ENCODE peak calls at places on chromosomes 4 and X, in nine cellular contexts. A, T, F, O, Y, X, W, U and H are unnamed samples.

GRCh38 chr4:176534566-176534965 is 214.8 kb downstream of the SPCS3 start:
- DNase-seq in T (no peak), F (no peak), X (no peak), O (no peak), W (no peak), U (no peak), A (peak; percentile 57), Y (no peak), H (no peak)

GRCh38 chr4:177484613-177485021 is 42.4 kb upstream of the AGA start:
- DNase-seq in F (peak; percentile 51), T (no peak), O (no peak), A (peak; percentile 95), Y (no peak), X (peak; percentile 23), W (no peak), U (no peak), H (no peak)

GRCh38 chrX:11666180-11666579 is 460 bp upstream of the ARHGAP6 start:
- DNase-seq in U (no peak), O (no peak), A (no peak), W (peak; percentile 70), T (peak; percentile 44), X (no peak), F (peak; percentile 44), Y (peak; percentile 79), H (no peak)

GRCh38 chr4:118557298-118557851 is 127.8 kb upstream of the METTL14 start:
- DNase-seq in W (no peak), X (peak; percentile 18), A (peak; percentile 83), O (no peak), Y (no peak), U (no peak), F (no peak), T (no peak), H (no peak)

GRCh38 chr4:169485791-169486742 is 126.3 kb downstream of the NEK1 start:
- DNase-seq in U (peak; percentile 26), T (peak; percentile 48), X (peak; percentile 49), Y (peak; percentile 38), O (no peak), A (peak; percentile 50), F (peak; percentile 66), W (peak; percentile 74), H (peak; percentile 34)

GRCh38 chr4:6474053-6474568 is 1.7 kb upstream of the PPP2R2C start:
- DNase-seq in Y (no peak), O (no peak), F (peak; percentile 68), T (no peak), A (no peak), X (no peak), W (peak; percentile 82), U (no peak), H (peak; percentile 33)

GRCh38 chrX:119069128-119069527 is 3.7 kb upstream of the CT47C1 start:
- DNase-seq in W (no peak), O (no peak), X (no peak), U (no peak), T (no peak), A (no peak), F (no peak), Y (no peak), H (no peak)

GRCh38 chr4:14023036-14023435 is 395.5 kb upstream of the BOD1L1 start:
- DNase-seq in U (no peak), X (no peak), A (no peak), O (no peak), W (no peak), Y (no peak), F (no peak), T (no peak), H (no peak)

GRCh38 chr4:7774301-7775019 is 165.2 kb downstream of the AFAP1 start:
- DNase-seq in F (no peak), X (no peak), Y (no peak), O (no peak), A (no peak), U (no peak), T (no peak), W (no peak), H (no peak)

GRCh38 chr4:184395451-184395917 is 78.9 kb downstream of the IRF2 start:
- DNase-seq in Y (no peak), X (no peak), U (no peak), F (no peak), A (no peak), W (peak; percentile 5), T (no peak), O (no peak), H (no peak)

GRCh38 chrX:150873616-150874015 is 24.9 kb downstream of the CD99L2 start:
- DNase-seq in F (no peak), X (peak; percentile 6), U (no peak), Y (no peak), T (no peak), O (no peak), A (peak; percentile 47), W (no peak), H (no peak)

GRCh38 chr4:176360446-176360845 is 40.7 kb downstream of the SPCS3 start:
- DNase-seq in A (peak; percentile 28), X (no peak), O (no peak), W (no peak), U (no peak), T (no peak), Y (no peak), F (no peak), H (no peak)

GRCh38 chrX:118497180-118497814 is 1.7 kb downstream of the DOCK11 start:
- DNase-seq in A (no peak), U (no peak), W (no peak), Y (no peak), O (no peak), T (no peak), F (no peak), X (no peak), H (no peak)

GRCh38 chr4:179071120-179071519 is 1628.9 kb upstream of the AGA start:
- DNase-seq in Y (no peak), W (no peak), A (no peak), F (no peak), T (no peak), O (no peak), X (no peak), U (no peak), H (no peak)

GRCh38 chr4:22192302-22192645 is 243.7 kb upstream of the KCNIP4 start:
- DNase-seq in U (no peak), T (no peak), X (no peak), W (no peak), O (no peak), A (no peak), F (no peak), Y (no peak), H (no peak)

GRCh38 chrX:154443479-154443910 is 446 bp upstream of the FAM50A start:
- DNase-seq in W (peak; percentile 65), F (peak; percentile 30), T (no peak), U (no peak), O (no peak), A (no peak), X (no peak), Y (peak; percentile 8), H (no peak)

GRCh38 chrX:1500701-1501624 is 36.0 kb downstream of the P2RY8 start:
- DNase-seq in T (no peak), W (no peak), Y (no peak), X (no peak), U (no peak), A (no peak), O (peak; percentile 69), F (no peak), H (no peak)

GRCh38 chr4:169407217-169407845 is 136.6 kb upstream of the SH3RF1 start:
- DNase-seq in X (no peak), F (no peak), U (no peak), O (no peak), T (no peak), Y (peak; percentile 86), W (peak; percentile 46), A (no peak), H (no peak)

GRCh38 chr4:186685744-186686143 is 37.9 kb downstream of the FAT1 start:
- DNase-seq in O (no peak), F (peak; percentile 42), A (peak; percentile 72), X (peak; percentile 35), Y (no peak), U (no peak), W (no peak), T (peak; percentile 55), H (no peak)

GRCh38 chr4:156999175-156999517 is 27.5 kb upstream of the PDGFC start:
- DNase-seq in F (peak; percentile 24), W (peak; percentile 62), T (peak; percentile 89), U (peak; percentile 10), A (peak; percentile 94), O (no peak), X (peak; percentile 87), Y (peak; percentile 58), H (peak; percentile 10)

GRCh38 chr4:76850010-76850441 is 47.9 kb downstream of the SOWAHB start:
- DNase-seq in W (no peak), F (no peak), A (peak; percentile 97), Y (no peak), X (peak; percentile 51), U (no peak), O (no peak), T (peak; percentile 32), H (no peak)

GRCh38 chr4:184306470-184306869 is 88.8 kb upstream of the ENPP6 start:
- DNase-seq in X (no peak), A (no peak), T (no peak), F (no peak), Y (no peak), O (no peak), W (no peak), U (no peak), H (no peak)

GRCh38 chr4:8791609-8792008 is 80.0 kb downstream of the HMX1 start:
- DNase-seq in Y (no peak), A (no peak), T (no peak), O (peak; percentile 51), W (no peak), U (no peak), X (no peak), F (no peak), H (no peak)

GRCh38 chrX:139882299-139882698 is 50.6 kb downstream of the ATP11C start:
- DNase-seq in X (no peak), Y (no peak), U (no peak), W (no peak), F (no peak), A (no peak), O (no peak), T (no peak), H (no peak)
- TF ChIP-seq CTCF in X (no peak), Y (no peak), U (no peak), W (no peak), F (no peak), A (no peak), O (no peak), T (no peak), H (no peak)

GRCh38 chrX:63739885-63740284 is 45.1 kb downstream of the ARHGEF9 start:
- DNase-seq in T (no peak), W (peak; percentile 50), X (no peak), A (no peak), O (no peak), U (no peak), Y (no peak), F (peak; percentile 38), H (no peak)
- H3K4me3 ChIP-seq in T (no peak overlapping the region), W (no peak overlapping the region), X (no peak overlapping the region), A (no peak overlapping the region), O (no peak overlapping the region), U (no peak overlapping the region), Y (no peak overlapping the region), F (no peak overlapping the region), H (no peak overlapping the region)

GRCh38 chr4:158936238-158936637 is 166.6 kb upstream of the RAPGEF2 start:
- DNase-seq in O (no peak), Y (no peak), U (no peak), F (no peak), T (no peak), W (no peak), X (no peak), A (no peak), H (no peak)
- H3K36me3 ChIP-seq in O (no peaks in the 10 kb centered on the region), Y (no peaks in the 10 kb centered on the region), U (no peaks in the 10 kb centered on the region), F (no peaks in the 10 kb centered on the region), T (no peaks in the 10 kb centered on the region), W (no peaks in the 10 kb centered on the region), X (no peaks in the 10 kb centered on the region), A (no peaks in the 10 kb centered on the region), H (no peaks in the 10 kb centered on the region)

GRCh38 chrX:51215266-51215665 is 117.4 kb upstream of the NUDT10 start:
- DNase-seq in F (peak; percentile 49), T (no peak), O (no peak), W (peak; percentile 45), U (no peak), Y (peak; percentile 5), A (no peak), X (no peak), H (no peak)
- TF ChIP-seq CTCF in F (peak; percentile 36), T (peak; percentile 9), O (no peak), W (peak; percentile 63), U (no peak), Y (no peak), A (no peak), X (no peak), H (no peak)